ENCODE peak calls at places on chromosomes 4 and X, in six cellular contexts. One of them, this sample, is unnamed.

GRCh38 chr4:147511005-147511660 is 30.2 kb downstream of the EDNRA start:
- DNase-seq in BJ: no peak
- DNase-seq in small intestine: no peak
- DNase-seq in GM03348: no peak
- DNase-seq in mesenteric fat pad: no peak
- DNase-seq in foreskin melanocyte: no peak
- DNase-seq in this sample: no peak

GRCh38 chrX:120672389-120672788 is 42.5 kb upstream of the C1GALT1C1 start:
- DNase-seq in BJ: peak; percentile 52
- DNase-seq in small intestine: no peak
- DNase-seq in GM03348: peak; percentile 27
- DNase-seq in mesenteric fat pad: no peak
- DNase-seq in foreskin melanocyte: peak; percentile 53
- DNase-seq in this sample: peak; percentile 43

GRCh38 chr4:53821179-53821851 is 230.0 kb upstream of the LNX1 start:
- DNase-seq in BJ: no peak
- DNase-seq in small intestine: no peak
- DNase-seq in GM03348: no peak
- DNase-seq in mesenteric fat pad: no peak
- DNase-seq in foreskin melanocyte: no peak
- DNase-seq in this sample: no peak

GRCh38 chr4:85092943-85093342 is 126.5 kb upstream of the WDFY3 start:
- DNase-seq in BJ: no peak
- DNase-seq in small intestine: no peak
- DNase-seq in GM03348: no peak
- DNase-seq in mesenteric fat pad: no peak
- DNase-seq in foreskin melanocyte: no peak
- DNase-seq in this sample: no peak

GRCh38 chr4:6343950-6344408 is 74.3 kb downstream of the WFS1 start:
- DNase-seq in BJ: no peak
- DNase-seq in small intestine: peak; percentile 37
- DNase-seq in GM03348: peak; percentile 64
- DNase-seq in mesenteric fat pad: no peak
- DNase-seq in foreskin melanocyte: no peak
- DNase-seq in this sample: no peak

GRCh38 chr4:1809754-1810502 is 16.8 kb downstream of the FGFR3 start:
- DNase-seq in BJ: no peak
- DNase-seq in small intestine: peak; percentile 71
- DNase-seq in GM03348: peak; percentile 91
- DNase-seq in mesenteric fat pad: no peak
- DNase-seq in foreskin melanocyte: peak; percentile 41
- DNase-seq in this sample: peak; percentile 51

GRCh38 chrX:115602729-115603389 is 41.9 kb downstream of the PLS3 start:
- DNase-seq in BJ: no peak
- DNase-seq in small intestine: no peak
- DNase-seq in GM03348: no peak
- DNase-seq in mesenteric fat pad: no peak
- DNase-seq in foreskin melanocyte: peak; percentile 53
- DNase-seq in this sample: no peak

GRCh38 chrX:70481871-70482270 is 37.2 kb downstream of the DLG3 start:
- DNase-seq in BJ: no peak
- DNase-seq in small intestine: peak; percentile 87
- DNase-seq in GM03348: no peak
- DNase-seq in mesenteric fat pad: no peak
- DNase-seq in foreskin melanocyte: no peak
- DNase-seq in this sample: no peak

GRCh38 chr4:53640576-53641459 is 49.5 kb upstream of the LNX1 start:
- DNase-seq in BJ: no peak
- DNase-seq in small intestine: no peak
- DNase-seq in GM03348: no peak
- DNase-seq in mesenteric fat pad: no peak
- DNase-seq in foreskin melanocyte: peak; percentile 87
- DNase-seq in this sample: no peak

GRCh38 chr4:82851902-82852750 is 38.8 kb downstream of the SEC31A start:
- DNase-seq in BJ: peak; percentile 4
- DNase-seq in small intestine: peak; percentile 39
- DNase-seq in GM03348: peak; percentile 11
- DNase-seq in mesenteric fat pad: no peak
- DNase-seq in foreskin melanocyte: peak; percentile 11
- DNase-seq in this sample: no peak

GRCh38 chr4:113951263-113951662 is 28.2 kb downstream of the ARSJ start:
- DNase-seq in BJ: no peak
- DNase-seq in small intestine: peak; percentile 84
- DNase-seq in GM03348: no peak
- DNase-seq in mesenteric fat pad: no peak
- DNase-seq in foreskin melanocyte: no peak
- DNase-seq in this sample: peak; percentile 23

GRCh38 chr4:78379040-78379439 is 172.5 kb upstream of the ANXA3 start:
- DNase-seq in BJ: no peak
- DNase-seq in small intestine: no peak
- DNase-seq in GM03348: no peak
- DNase-seq in mesenteric fat pad: no peak
- DNase-seq in foreskin melanocyte: no peak
- DNase-seq in this sample: no peak